ENCODE peak calls at places on chromosomes 11 and 22, in four cellular contexts. L is psoas muscle, V is PC-3, Y is heart left ventricle. R is an unnamed sample.
A peak's percentile ranks its signal among the peaks of the same experiment; 100 is the strongest.

GRCh38 chr22:27825174-27825573 is 23.6 kb upstream of the MN1 start:
- DNase-seq in L (no peak), V (no peak), Y (no peak), R (no peak)

GRCh38 chr22:43541022-43541421 is 129.2 kb downstream of the MPPED1 start:
- DNase-seq in L (no peak), V (no peak), Y (no peak), R (no peak)

GRCh38 chr11:72221386-72221785 is 3.2 kb upstream of the INPPL1 start:
- DNase-seq in L (no peak), V (no peak), Y (no peak), R (no peak)

GRCh38 chr11:128687321-128687720 is 6.6 kb upstream of the FLI1 start:
- DNase-seq in L (peak; percentile 42), V (no peak), Y (peak; percentile 46), R (no peak)

GRCh38 chr11:34754171-34754823 is 133.4 kb downstream of the EHF start:
- DNase-seq in L (peak; percentile 31), V (no peak), Y (no peak), R (no peak)

GRCh38 chr22:49056301-49056700 is 771.4 kb downstream of the BRD1 start:
- DNase-seq in L (no peak), V (no peak), Y (no peak), R (no peak)

GRCh38 chr11:3996651-3997050 is 97.9 kb upstream of the RRM1 start:
- DNase-seq in L (no peak), V (no peak), Y (no peak), R (no peak)

GRCh38 chr22:19431641-19432091 is at the start of gene HIRA:
- DNase-seq in L (peak; percentile 84), V (peak; percentile 72), Y (peak; percentile 85), R (no peak)

GRCh38 chr11:71563401-71563800 is 2.0 kb upstream of the KRTAP5-10 start:
- DNase-seq in L (no peak), V (peak; percentile 83), Y (no peak), R (peak; percentile 31)

GRCh38 chr22:19764636-19765476 is 4.3 kb downstream of the TBX1 start:
- DNase-seq in L (no peak), V (no peak), Y (no peak), R (no peak)

GRCh38 chr11:126459691-126460404 is 104.4 kb downstream of the ST3GAL4 start:
- DNase-seq in L (no peak), V (no peak), Y (no peak), R (no peak)

GRCh38 chr11:2382927-2383822 is 6.1 kb downstream of the CD81 start:
- DNase-seq in L (peak; percentile 81), V (no peak), Y (peak; percentile 86), R (no peak)

GRCh38 chr11:57515332-57516060 is at the start of gene SLC43A1:
- DNase-seq in L (peak; percentile 62), V (peak; percentile 46), Y (peak; percentile 63), R (no peak)

GRCh38 chr22:50306753-50307749 is at the start of gene PLXNB2:
- DNase-seq in L (peak; percentile 87), V (peak; percentile 72), Y (peak; percentile 90), R (no peak)

GRCh38 chr22:39215430-39216142 is 29.2 kb downstream of the PDGFB start:
- DNase-seq in L (no peak), V (no peak), Y (peak; percentile 17), R (no peak)

GRCh38 chr11:121367434-121367833 is 74.9 kb downstream of the SC5D start:
- DNase-seq in L (no peak), V (no peak), Y (no peak), R (no peak)

GRCh38 chr22:22926359-22927195 is 39.0 kb downstream of the IGLL5 start:
- DNase-seq in L (no peak), V (no peak), Y (no peak), R (no peak)

GRCh38 chr11:112655386-112655785 is 305.8 kb upstream of the NCAM1 start:
- DNase-seq in L (peak; percentile 77), V (no peak), Y (peak; percentile 87), R (no peak)

GRCh38 chr11:15969701-15970329 is 386.5 kb downstream of the SOX6 start:
- DNase-seq in L (no peak), V (no peak), Y (no peak), R (no peak)

GRCh38 chr11:113896156-113896879 is 8.3 kb upstream of the HTR3B start:
- DNase-seq in L (no peak), V (peak; percentile 56), Y (no peak), R (no peak)

GRCh38 chr11:67197606-67198005 is 68.7 kb upstream of the GRK2 start:
- DNase-seq in L (no peak), V (no peak), Y (no peak), R (no peak)

GRCh38 chr22:23058481-23059336 is 11.6 kb upstream of the GNAZ start:
- DNase-seq in L (no peak), V (peak; percentile 12), Y (peak; percentile 9), R (no peak)

GRCh38 chr11:108768370-108768769 is 103.5 kb downstream of the DDX10 start:
- DNase-seq in L (no peak), V (no peak), Y (no peak), R (no peak)

GRCh38 chr11:60208146-60208895 is 25.4 kb upstream of the MS4A6A start:
- DNase-seq in L (no peak), V (no peak), Y (no peak), R (no peak)

GRCh38 chr22:29478326-29479276 is 1.4 kb upstream of the NEFH start:
- DNase-seq in L (no peak), V (no peak), Y (no peak), R (no peak)

GRCh38 chr22:50247748-50248147 is 2.9 kb upstream of the TUBGCP6 start:
- DNase-seq in L (no peak), V (peak; percentile 34), Y (no peak), R (no peak)

GRCh38 chr11:3796796-3797328 is 492 bp downstream of the NUP98 start:
- DNase-seq in L (no peak), V (no peak), Y (no peak), R (no peak)

GRCh38 chr11:8257003-8257664 is 6.5 kb downstream of the LMO1 start:
- DNase-seq in L (no peak), V (no peak), Y (no peak), R (no peak)

GRCh38 chr22:38739300-38740055 is 16.3 kb downstream of the SUN2 start:
- DNase-seq in L (no peak), V (no peak), Y (no peak), R (no peak)

GRCh38 chr11:129423426-129423825 is 47.8 kb downstream of the BARX2 start:
- DNase-seq in L (no peak), V (no peak), Y (no peak), R (no peak)

GRCh38 chr22:49179886-49180682 is 647.6 kb downstream of the BRD1 start:
- DNase-seq in L (no peak), V (no peak), Y (no peak), R (no peak)

GRCh38 chr11:112320668-112321067 is 60.0 kb upstream of the PLET1 start:
- DNase-seq in L (peak; percentile 63), V (peak; percentile 82), Y (peak; percentile 73), R (no peak)

GRCh38 chr11:93614111-93614784 is 47.2 kb upstream of the CEP295 start:
- DNase-seq in L (no peak), V (no peak), Y (no peak), R (no peak)

GRCh38 chr11:37571248-37571647 is 973.2 kb upstream of the RAG2 start:
- DNase-seq in L (no peak), V (peak; percentile 73), Y (no peak), R (no peak)

GRCh38 chr22:17942721-17943120 is 81.6 kb downstream of the MICAL3 start:
- DNase-seq in L (no peak), V (no peak), Y (no peak), R (no peak)

GRCh38 chr11:134665571-134666268 is 253.7 kb upstream of the B3GAT1 start:
- DNase-seq in L (no peak), V (no peak), Y (no peak), R (no peak)

DNA sequence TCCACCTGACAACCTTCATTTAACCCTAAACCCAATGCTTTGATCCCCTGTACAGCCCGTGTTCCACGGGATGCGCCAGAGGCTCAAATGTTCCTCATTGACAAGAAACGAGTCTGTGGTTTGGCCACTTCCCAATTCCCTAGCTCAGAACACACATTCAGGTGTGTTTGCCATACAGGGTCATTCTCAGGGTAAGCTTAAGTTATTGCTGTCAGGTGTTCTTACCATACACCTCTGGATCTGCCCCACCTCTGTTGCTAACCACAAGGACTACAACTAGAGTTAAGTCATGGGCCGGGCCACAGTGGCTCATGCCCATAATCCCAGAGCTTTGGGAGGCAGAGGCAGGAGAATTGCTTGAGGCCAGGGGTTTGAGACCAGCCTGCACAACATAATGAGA is 45.6 kb upstream of the POLD3 start:
- DNase-seq in L (no peak), V (peak; percentile 98), Y (no peak), R (no peak)
- H3K4me1 ChIP-seq in L (no peaks in the 10 kb centered on the region), V (peaks cover 12% of the 10 kb centered on the region), Y (no peaks in the 10 kb centered on the region), R (no peaks in the 10 kb centered on the region)

GRCh38 chr11:118010738-118011461 is 24.7 kb downstream of the IL10RA start:
- DNase-seq in L (peak; percentile 36), V (no peak), Y (peak; percentile 68), R (no peak)
- H3K4me1 ChIP-seq in L (no peaks in the 10 kb centered on the region), V (no peaks in the 10 kb centered on the region), Y (no peaks in the 10 kb centered on the region), R (no peaks in the 10 kb centered on the region)

GRCh38 chr11:44860967-44861828 is 89.5 kb downstream of the TP53I11 start:
- DNase-seq in L (no peak), V (no peak), Y (no peak), R (no peak)

GRCh38 chr11:44863231-44863630 is 87.5 kb downstream of the TP53I11 start:
- DNase-seq in L (no peak), V (no peak), Y (no peak), R (no peak)

GRCh38 chr11:44860346-44860745 is 90.3 kb downstream of the TP53I11 start:
- DNase-seq in L (no peak), V (no peak), Y (no peak), R (no peak)

GRCh38 chr11:44861829-44862545 is 88.7 kb downstream of the TP53I11 start:
- DNase-seq in L (peak; percentile 68), V (peak; percentile 97), Y (peak; percentile 81), R (peak; percentile 35)

GRCh38 chr11:44862546-44863101 is 88.1 kb downstream of the TP53I11 start:
- DNase-seq in L (no peak), V (peak; percentile 22), Y (no peak), R (no peak)
- H3K4me1 ChIP-seq in L (no peaks in the 10 kb centered on the region), V (peaks cover 16% of the 10 kb centered on the region), Y (peaks cover 7% of the 10 kb centered on the region), R (peaks cover 16% of the 10 kb centered on the region)

DNA sequence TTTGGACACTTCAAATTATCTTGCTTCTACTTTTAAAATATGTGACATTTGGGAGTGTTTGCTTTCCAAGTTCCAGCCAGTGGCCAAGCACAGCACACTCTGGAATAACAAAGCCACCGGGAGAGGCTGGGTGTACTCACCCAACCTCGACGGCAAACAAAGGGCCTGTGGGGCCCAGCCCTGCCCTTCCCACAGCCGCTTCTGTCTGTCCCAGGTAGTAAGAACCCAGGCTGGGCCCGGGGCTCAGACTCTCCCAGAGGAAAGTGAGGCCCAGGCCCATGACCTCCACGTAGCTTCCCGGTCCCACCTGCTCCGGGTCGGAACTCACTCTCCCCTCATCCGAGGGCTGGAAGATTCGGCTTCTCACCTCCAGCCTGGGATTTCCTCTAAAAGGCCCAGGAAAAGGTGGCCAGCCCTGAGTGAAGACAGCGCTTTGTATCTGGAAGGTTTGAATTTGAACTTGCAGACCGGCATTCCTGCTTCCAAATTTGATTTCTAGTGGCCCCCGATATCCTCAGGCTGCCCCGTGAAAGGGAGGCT is 93.5 kb downstream of the CELSR1 start:
- DNase-seq in L (no peak), V (no peak), Y (no peak), R (no peak)
- H3K4me1 ChIP-seq in L (no peaks in the 10 kb centered on the region), V (no peaks in the 10 kb centered on the region), Y (no peaks in the 10 kb centered on the region), R (peaks cover 7% of the 10 kb centered on the region)

R was measured in iPS DF 6.9.